ENCODE peak calls at places on chromosomes 16 and 17, in seven cellular contexts. B is tibial nerve, Q is IMR-90, G is fibroblast of pulmonary artery, F is GM23338, Y is endodermal cell, Z is AG10803. W is an unnamed sample.

GRCh38 chr16:31112711-31113419 is 4.6 kb upstream of the KAT8 start:
- DNase-seq in Y (no peak), B (no peak), Z (no peak), Q (no peak), F (no peak), G (no peak), W (no peak)

GRCh38 chr17:48746916-48747444 is 18.4 kb upstream of the HOXB13 start:
- DNase-seq in F (peak), Q (no peak), G (no peak), B (no peak), Y (peak), Z (no peak), W (no peak)

GRCh38 chr16:76749780-76750375 is 441.1 kb upstream of the MON1B start:
- DNase-seq in F (no peak), Y (no peak), B (no peak), Z (no peak), G (no peak), Q (no peak), W (no peak)

GRCh38 chr17:49433000-49433694 is 18.5 kb upstream of the PHB1 start:
- DNase-seq in F (no peak), Z (no peak), Q (no peak), Y (no peak), B (no peak), G (no peak), W (no peak)

GRCh38 chr17:75490173-75490743 is 25.1 kb downstream of the CASKIN2 start:
- DNase-seq in Z (no peak), Y (no peak), G (no peak), Q (no peak), F (no peak), B (no peak), W (no peak)

GRCh38 chr17:80612997-80613731 is 68.5 kb downstream of the RPTOR start:
- DNase-seq in F (no peak), G (no peak), Z (no peak), B (no peak), Q (no peak), Y (no peak), W (no peak)

GRCh38 chr17:58756246-58757161 is 850 bp downstream of the PPM1E start:
- DNase-seq in G (peak), Q (no peak), Z (no peak), B (no peak), F (peak), Y (peak), W (no peak)

GRCh38 chr17:78641243-78641642 is 64.0 kb upstream of the DNAH17 start:
- DNase-seq in Z (no peak), F (no peak), B (no peak), G (no peak), Q (no peak), Y (peak), W (no peak)

DNA sequence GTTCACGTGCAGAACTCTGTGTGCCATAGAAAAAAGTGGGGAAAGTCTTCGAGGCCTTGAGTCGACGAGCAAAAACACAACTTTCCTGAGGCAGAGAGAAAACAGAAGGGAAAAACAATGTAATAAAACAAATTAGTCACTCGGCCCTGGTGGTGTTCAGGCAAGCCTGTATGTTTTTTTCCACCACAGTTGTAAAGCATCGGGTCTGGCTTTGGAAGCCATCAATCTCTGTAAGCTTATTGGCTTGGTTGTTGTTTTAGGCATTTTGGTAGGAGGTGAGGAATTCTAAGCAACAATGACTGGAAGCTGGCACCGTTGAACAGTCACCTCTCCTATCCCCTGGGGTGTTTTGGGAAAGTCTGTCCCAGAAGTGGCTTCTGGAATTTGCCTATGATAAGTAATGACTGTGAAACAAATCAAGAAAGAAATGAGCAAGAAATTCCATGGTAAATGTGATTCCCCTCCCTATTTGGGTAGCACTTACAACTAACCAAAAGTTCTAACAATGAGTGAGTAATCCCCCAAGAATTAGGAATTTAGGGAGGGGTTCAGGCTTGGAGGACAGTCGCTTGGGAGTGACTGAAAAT is 2.8 kb downstream of the CDH13 start:
- DNase-seq in Q (peak), F (peak), G (peak), B (no peak), Z (peak), Y (no peak), W (peak)
- H3K4me3 ChIP-seq in Q (no peak), F (no peak), G (no peak), B (no peak), Z (peak), Y (no peak), W (no peak)

GRCh38 chr17:73952136-73952497 is 251.4 kb upstream of the RPL38 start:
- DNase-seq in Y (no peak), B (no peak), G (no peak), F (no peak), Z (no peak), Q (no peak), W (no peak)

GRCh38 chr17:73953206-73954033 is 250.1 kb upstream of the RPL38 start:
- DNase-seq in Q (no peak), F (no peak), Z (no peak), G (no peak), B (no peak), Y (peak), W (no peak)

GRCh38 chr17:73954981-73955380 is 248.5 kb upstream of the RPL38 start:
- DNase-seq in Z (no peak), G (no peak), B (no peak), F (no peak), Q (no peak), Y (peak), W (no peak)

GRCh38 chr17:73950515-73950914 is 253.0 kb upstream of the RPL38 start:
- DNase-seq in Q (no peak), G (no peak), F (peak), B (no peak), Y (peak), Z (no peak), W (no peak)

DNA sequence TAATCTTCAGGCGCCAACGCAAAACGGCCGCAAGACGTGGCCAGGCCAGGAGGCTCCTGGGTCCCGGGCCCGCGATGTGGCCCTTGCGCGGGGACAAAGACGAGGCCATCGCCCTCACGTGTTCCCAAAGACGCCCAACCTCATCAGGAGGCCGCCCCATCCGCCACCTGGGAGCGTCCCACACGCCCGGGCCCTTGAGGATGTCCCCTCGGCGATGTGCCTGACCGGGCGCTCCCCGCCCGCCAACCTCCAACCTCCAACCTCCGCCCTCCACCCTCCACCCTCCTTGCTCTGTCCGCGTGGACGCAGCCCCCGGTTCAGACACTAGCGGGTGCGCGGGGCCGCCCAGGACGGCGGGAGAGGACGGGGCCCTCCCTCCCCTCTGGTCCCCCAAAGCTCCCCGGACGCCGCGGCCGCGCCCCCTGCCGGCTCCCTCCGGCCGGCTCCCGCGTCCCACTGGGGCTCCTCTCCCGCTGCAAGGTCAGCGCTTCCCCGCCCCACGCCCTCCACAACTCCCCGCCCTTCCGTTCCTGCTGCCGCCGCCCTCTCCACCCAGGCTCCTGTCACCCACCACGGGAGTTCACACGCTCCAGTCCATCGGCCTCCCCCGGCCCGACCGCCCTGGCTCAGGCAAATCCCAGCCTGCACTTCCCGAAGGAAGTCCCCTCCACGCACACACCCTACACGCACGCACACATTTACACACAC is 250.8 kb upstream of the RPL38 start:
- DNase-seq in Q (no peak), G (no peak), B (no peak), Z (no peak), F (peak), Y (peak), W (no peak)
- TF ChIP-seq CTCF in Q (no peak), G (no peak), B (peak), Z (peak), F (peak), Y (peak), W (no peak)

GRCh38 chr17:50834126-50834785 is 1.1 kb upstream of the WFIKKN2 start:
- DNase-seq in B (no peak), Z (no peak), G (no peak), F (no peak), Q (no peak), Y (peak), W (no peak)

GRCh38 chr17:50836826-50837225 is 1.4 kb downstream of the WFIKKN2 start:
- DNase-seq in Z (no peak), G (no peak), F (no peak), B (no peak), Q (no peak), Y (no peak), W (no peak)

GRCh38 chr17:50834786-50835562 is 412 bp upstream of the WFIKKN2 start:
- DNase-seq in G (peak), Y (peak), F (peak), Q (peak), B (no peak), Z (no peak), W (peak)

GRCh38 chr17:50837286-50837979 is 2.0 kb downstream of the WFIKKN2 start:
- DNase-seq in B (no peak), Y (peak), Z (no peak), Q (no peak), F (no peak), G (no peak), W (no peak)

DNA sequence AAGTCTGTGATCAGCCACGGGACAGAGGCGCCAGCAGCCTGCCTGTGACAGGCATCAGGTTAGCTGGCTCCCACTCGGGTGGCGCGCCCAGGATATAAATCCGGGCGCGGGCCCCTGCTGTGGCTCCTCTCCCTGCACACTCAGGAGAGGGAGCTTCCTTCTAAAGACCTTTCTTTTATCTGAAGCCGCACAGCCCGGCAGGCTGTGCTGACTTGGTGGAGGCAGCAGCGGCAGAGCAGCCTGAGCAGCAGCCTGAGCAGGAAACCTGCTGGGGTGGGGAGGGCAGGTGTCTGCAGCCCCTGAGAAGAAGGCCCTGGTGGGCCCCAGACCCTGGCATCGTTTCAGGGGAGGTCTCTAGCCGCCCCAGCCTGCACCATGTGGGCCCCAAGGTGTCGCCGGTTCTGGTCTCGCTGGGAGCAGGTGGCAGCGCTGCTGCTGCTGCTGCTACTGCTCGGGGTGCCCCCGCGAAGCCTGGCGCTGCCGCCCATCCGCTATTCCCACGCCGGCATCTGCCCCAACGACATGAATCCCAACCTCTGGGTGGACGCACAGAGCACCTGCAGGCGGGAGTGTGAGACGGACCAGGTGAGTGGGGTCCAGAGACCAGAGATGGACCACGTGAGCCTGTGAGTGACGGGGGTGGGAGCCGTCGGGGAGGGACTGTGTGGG is at the start of gene WFIKKN2:
- DNase-seq in Z (no peak), Q (no peak), G (no peak), F (no peak), B (no peak), Y (no peak), W (no peak)
- H3K4me3 ChIP-seq in Z (no peak), Q (no peak), G (peak), F (no peak), B (peak), Y (no peak), W (peak)

DNA sequence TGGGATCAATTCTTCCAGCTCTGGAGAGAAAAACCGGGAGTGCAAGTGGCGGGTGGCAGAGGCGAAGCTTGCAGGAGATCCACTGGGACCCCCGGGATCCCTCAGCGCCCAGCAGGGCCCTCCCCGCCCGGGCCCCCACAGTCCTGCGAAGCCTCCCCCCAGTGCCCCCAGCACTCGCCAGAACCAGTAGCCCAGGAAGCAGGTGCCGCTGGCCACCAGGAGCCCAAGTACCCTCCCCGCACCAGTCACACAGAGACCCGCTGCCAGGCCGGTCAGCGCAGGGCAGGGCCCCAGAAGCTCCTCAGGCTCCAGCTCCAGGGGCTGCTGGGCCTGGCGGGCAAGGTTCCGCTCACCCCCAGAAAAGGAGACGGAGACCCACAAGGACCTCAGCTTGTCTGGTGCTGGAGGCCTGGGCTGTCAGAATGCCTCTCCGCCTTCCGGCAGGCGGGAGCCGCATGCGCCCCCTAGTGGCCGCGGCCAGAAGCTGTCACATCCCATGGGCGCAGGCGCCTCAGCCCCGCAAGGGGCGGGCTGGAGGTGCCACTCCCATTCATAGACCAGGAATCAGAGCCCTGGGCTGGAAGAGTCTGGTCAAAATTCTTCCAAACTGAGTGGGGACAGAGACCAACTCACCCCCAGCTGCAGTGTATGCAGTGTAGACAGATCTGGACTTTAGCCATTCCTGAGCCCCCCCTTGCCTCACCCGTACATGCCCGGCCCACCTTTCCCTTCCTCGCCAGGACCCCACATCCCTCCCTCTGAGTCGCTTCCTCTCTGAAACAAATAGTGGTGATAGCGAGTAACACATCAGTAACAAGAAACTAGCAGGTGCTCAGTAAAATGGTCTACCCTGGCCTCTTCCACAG is 1002.3 kb downstream of the KCNJ18 start:
- DNase-seq in Q (no peak), Z (no peak), Y (peak), B (no peak), G (no peak), F (peak), W (no peak)
- TF ChIP-seq CTCF in Q (peak), Z (no peak), Y (peak), B (no peak), G (no peak), F (no peak), W (peak)

GRCh38 chr16:87507351-87508069 is 14.7 kb upstream of the ZCCHC14 start:
- DNase-seq in B (no peak), Z (no peak), Y (no peak), F (no peak), Q (no peak), G (peak), W (no peak)
- H3K4me3 ChIP-seq in B (no peak), Z (no peak), Y (no peak), F (no peak), Q (no peak), G (no peak), W (no peak)